ENCODE peak calls at places on chromosomes 3 and 15, in five cellular contexts. Z is endothelial cell of umbilical vein, V is adrenal gland, I is pancreas, D is mammary epithelial cell. H is an unnamed sample. For H3K9me3, the result is how much of the 10 kb centered on the place peaks cover.

GRCh38 chr3:98769436-98769835 is 6.3 kb downstream of the ST3GAL6 start:
- DNase-seq in Z (no peak), V (no peak), D (no peak), I (no peak), H (no peak)

GRCh38 chr3:123289336-123290106 is 87.8 kb downstream of the SEC22A start:
- DNase-seq in V (no peak), Z (no peak), I (no peak), D (no peak), H (no peak)

GRCh38 chr3:176964656-176965055 is 232.6 kb downstream of the TBL1XR1 start:
- DNase-seq in Z (no peak), V (no peak), D (peak), I (no peak), H (no peak)

GRCh38 chr3:157999246-157999645 is 107.0 kb downstream of the SHOX2 start:
- DNase-seq in V (no peak), D (no peak), I (no peak), Z (no peak), H (no peak)

GRCh38 chr15:74917676-74918075 is 11.0 kb upstream of the FAM219B start:
- DNase-seq in Z (no peak), V (no peak), D (no peak), I (no peak), H (no peak)

GRCh38 chr3:110343376-110343775 is 728.2 kb upstream of the NECTIN3 start:
- DNase-seq in D (peak), V (no peak), I (no peak), Z (peak), H (no peak)

GRCh38 chr3:132189601-132190000 is 127.6 kb upstream of the ACP3 start:
- DNase-seq in I (no peak), V (no peak), Z (no peak), D (no peak), H (no peak)

GRCh38 chr3:67901681-67902080 is 247.3 kb upstream of the SUCLG2 start:
- DNase-seq in I (no peak), D (no peak), V (no peak), Z (no peak), H (no peak)

GRCh38 chr3:48129921-48130320 is 58.3 kb downstream of the CDC25A start:
- DNase-seq in Z (no peak), V (no peak), I (no peak), D (no peak), H (no peak)

GRCh38 chr15:69452702-69453513 is at the start of gene RPLP1:
- DNase-seq in D (peak), V (peak), Z (peak), I (peak), H (peak)

DNA sequence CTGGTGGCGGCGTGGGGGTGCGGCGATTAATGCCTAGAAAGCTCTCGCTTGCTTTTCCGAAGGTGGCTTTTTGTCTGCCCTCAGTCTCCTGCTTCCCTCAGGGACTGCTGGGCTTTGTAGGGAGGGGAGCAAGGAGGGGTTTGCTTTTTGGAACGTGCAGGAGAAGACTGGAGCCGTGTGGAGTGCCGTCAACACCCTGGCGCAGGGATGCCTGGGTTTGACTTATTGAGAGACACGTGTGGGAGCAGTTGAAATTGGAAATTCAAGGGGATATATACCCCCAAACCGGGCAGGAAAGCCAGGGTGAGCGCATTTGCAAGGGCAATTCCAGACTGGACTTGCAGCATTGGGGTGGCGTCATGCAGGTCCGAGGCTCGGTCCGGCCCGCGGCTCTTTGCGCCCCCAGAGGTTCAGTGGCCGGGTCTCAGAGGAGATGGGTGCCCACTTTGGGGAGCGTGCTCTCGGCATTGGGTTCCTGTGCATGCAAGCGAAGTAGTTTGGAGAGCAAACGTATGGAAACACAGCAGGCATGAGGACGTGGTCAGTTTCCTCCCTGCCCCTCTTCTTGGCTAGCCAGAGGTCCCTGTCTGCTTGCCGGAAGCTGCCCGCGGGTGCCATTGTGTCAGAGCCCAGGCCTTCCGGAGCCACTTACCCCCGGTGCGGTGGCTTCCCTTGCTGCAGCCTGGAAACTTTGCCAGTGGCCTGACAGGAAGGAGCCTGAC is 2.2 kb downstream of the EPHB1 start:
- DNase-seq in Z (no peak), I (no peak), D (no peak), V (no peak), H (no peak)
- H3K4me3 ChIP-seq in Z (peak), I (no peak), D (no peak), V (no peak), H (no peak)

DNA sequence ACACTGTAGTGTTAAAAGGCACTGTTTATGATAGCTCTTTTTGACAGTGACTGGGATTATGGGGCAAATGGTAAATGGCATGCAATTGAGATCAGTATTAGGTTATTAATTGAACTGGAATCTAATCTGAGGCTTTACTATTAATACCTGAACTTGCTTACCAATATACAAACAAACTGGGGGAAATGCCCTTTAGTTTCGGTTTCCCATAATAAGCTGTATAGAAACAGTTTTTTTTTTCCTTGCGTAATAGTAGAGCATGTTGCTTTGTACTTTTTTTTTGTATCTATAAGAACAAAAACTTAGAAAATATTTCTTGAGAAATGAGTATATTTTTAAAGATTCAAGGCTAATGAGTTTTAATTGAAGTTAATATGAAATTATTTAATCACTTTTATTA is 95.0 kb downstream of the FNDC3B start:
- DNase-seq in V (no peak), I (no peak), D (no peak), Z (no peak), H (no peak)
- H3K27ac ChIP-seq in V (no peak), I (peak), D (peak), Z (peak), H (no peak)

GRCh38 chr3:149831321-149831720 is 18.3 kb downstream of the RNF13 start:
- DNase-seq in Z (no peak), V (no peak), D (no peak), I (no peak), H (no peak)
- H3K9me3 ChIP-seq in Z (under half), V (under half), D (under half), I (under half), H (under half)

DNA sequence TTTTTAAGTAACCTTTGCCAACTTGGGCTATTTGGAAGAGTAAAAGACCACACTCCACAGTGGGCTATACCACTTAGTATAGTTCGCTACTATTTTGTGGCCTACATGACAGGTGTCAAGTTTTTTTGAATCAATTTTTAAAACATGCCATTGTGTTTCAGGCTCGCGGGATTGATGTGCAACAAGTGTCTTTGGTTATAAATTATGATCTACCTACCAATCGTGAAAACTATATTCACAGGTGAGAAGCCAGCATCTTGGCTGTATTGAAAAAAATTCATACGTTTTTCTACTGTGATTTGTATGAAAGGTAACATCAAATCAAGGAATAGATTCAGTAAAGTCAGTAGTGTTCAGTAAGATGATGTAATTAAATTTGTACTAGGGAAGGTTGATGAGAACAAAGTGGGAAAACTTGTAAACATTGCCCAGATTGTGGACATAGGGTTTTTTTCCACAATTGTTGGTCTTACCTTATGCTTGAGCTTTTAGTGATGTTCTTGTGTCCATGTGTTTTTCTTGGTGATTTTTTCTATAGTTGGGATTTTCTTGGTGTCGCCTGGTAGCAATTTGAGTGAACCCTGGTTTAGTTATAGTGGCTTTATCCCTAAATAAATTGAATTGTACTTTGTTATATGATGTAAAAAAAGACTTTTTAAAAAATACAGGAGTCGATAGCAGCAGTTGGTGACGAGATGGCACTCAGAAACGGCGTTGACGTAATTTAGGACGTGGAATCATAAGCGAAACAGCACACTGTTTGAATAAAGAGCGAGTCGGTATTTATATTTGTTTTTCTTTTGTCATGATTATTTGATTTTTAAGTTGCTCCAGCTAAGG is 4.5 kb downstream of the EIF4A2 start:
- DNase-seq in I (no peak), D (no peak), Z (no peak), V (no peak), H (no peak)
- H3K4me3 ChIP-seq in I (peak), D (no peak), Z (no peak), V (no peak), H (peak)

DNA sequence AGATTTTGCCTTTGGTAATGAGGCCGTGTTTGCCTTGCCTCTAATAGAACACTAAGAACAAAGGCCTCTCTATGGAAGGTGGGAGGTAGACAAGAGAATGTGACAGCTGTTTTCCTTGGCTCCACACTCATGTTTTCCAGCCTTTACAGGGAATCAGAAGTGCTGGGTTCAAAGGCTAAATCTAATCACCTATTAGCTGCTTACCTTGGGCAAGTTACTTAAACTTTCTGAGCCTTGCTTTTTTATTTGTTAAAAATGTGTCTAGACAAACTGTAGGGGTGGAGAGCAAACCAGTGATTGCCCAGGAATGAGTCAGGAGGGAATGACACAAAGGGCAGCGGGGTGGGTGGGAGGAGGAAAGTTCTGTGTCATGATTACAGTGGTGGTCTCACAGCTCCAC is 179.0 kb downstream of the P3H2 start:
- DNase-seq in Z (peak), V (no peak), I (peak), D (peak), H (no peak)
- H3K27ac ChIP-seq in Z (peak), V (no peak), I (peak), D (peak), H (no peak)

DNA sequence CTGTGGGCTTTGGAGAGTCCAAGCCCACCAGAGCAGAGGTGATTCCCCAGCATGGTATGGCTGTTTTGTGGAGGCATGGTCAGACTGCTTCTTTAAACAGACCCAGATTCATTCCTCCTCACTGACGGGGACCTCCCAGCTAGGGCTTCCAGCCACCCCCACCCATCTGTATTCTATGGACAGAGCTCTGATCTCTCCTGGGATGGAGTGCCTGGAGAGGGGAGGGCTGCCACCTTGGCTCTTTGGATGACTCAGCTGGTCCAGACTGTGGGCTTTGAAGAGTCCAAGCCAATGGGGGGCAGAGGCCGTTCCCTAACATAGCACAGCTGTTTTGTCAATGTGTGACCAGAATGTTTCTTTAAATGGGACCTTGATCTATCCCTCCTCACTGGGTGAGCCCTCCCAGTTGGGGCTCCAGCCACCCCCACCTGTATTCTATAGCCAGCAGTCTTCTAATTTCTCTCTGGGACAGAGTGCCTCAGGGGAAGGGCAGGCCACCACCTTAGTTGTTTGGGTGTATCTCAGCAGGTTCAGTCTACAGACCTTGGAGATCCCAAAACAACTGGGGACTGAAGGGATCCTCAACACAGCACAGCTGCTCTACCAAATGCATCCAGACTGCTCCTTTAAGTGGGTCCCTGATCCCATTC is 122.0 kb upstream of the OSTN start:
- DNase-seq in D (no peak), Z (no peak), V (no peak), I (no peak), H (no peak)
- H3K9me3 ChIP-seq in D (under half), Z (under half), V (under half), I (under half), H (under half)

GRCh38 chr3:10738688-10739372 is 77.2 kb upstream of the SLC6A11 start:
- DNase-seq in I (peak), V (peak), Z (peak), D (peak), H (peak)
- H3K4me3 ChIP-seq in I (peak), V (no peak), Z (peak), D (no peak), H (peak)

H was measured in naive thymus-derived CD4-positive, alpha-beta T cell.